ENCODE peak calls at places on chromosomes 7 and 10, in ten cellular contexts. O, V, A, N, S, C, Z, G, D and R are unnamed samples.

GRCh38 chr7:4939971-4940720 is 18.8 kb downstream of the MMD2 start:
- DNase-seq in V (no peak), N (no peak), S (no peak), C (no peak), D (no peak), O (no peak), A (peak), Z (no peak), G (no peak), R (no peak)

GRCh38 chr7:72437610-72438009 is 25.5 kb upstream of the CALN1 start:
- DNase-seq in O (no peak), G (no peak), D (no peak), A (no peak), C (no peak), S (no peak), N (no peak), Z (no peak), V (no peak), R (no peak)

GRCh38 chr7:134773164-134773563 is 6.3 kb upstream of the CALD1 start:
- DNase-seq in C (no peak), O (no peak), S (no peak), A (no peak), G (no peak), V (no peak), N (no peak), Z (no peak), D (no peak), R (no peak)

GRCh38 chr7:134527979-134528371 is 608 bp downstream of the AKR1B10 start:
- DNase-seq in D (no peak), N (peak), V (peak), C (peak), Z (no peak), O (no peak), G (no peak), S (no peak), A (no peak), R (peak)

GRCh38 chr10:78896169-78896931 is 172.4 kb upstream of the ZMIZ1 start:
- DNase-seq in O (no peak), A (no peak), V (no peak), S (peak), N (no peak), D (no peak), C (no peak), Z (peak), G (no peak), R (no peak)

GRCh38 chr10:4708123-4708759 is 117.8 kb upstream of the AKR1E2 start:
- DNase-seq in A (no peak), O (no peak), G (no peak), V (no peak), Z (no peak), D (no peak), S (no peak), N (no peak), C (no peak), R (no peak)

GRCh38 chr10:43946445-43946844 is 297.8 kb upstream of the ZNF32 start:
- DNase-seq in O (no peak), A (no peak), Z (peak), C (no peak), N (no peak), G (peak), V (no peak), D (no peak), S (peak), R (no peak)

GRCh38 chr7:39909526-39909925 is 40.5 kb upstream of the CDK13 start:
- DNase-seq in C (no peak), S (peak), N (no peak), O (no peak), G (no peak), Z (no peak), A (no peak), D (no peak), V (no peak), R (no peak)

GRCh38 chr7:138974675-138975237 is 6.4 kb downstream of the KIAA1549 start:
- DNase-seq in O (no peak), G (no peak), A (no peak), S (peak), V (no peak), Z (no peak), N (no peak), D (no peak), C (no peak), R (no peak)

GRCh38 chr7:144854839-144855424 is 19.1 kb upstream of the TPK1 start:
- DNase-seq in A (no peak), N (peak), D (no peak), Z (no peak), C (peak), G (no peak), O (no peak), S (no peak), V (peak), R (peak)
- TF ChIP-seq CTCF in A (no peak), N (peak), D (peak), Z (peak), C (peak), G (peak), O (peak), S (no peak), V (peak), R (peak)

GRCh38 chr7:37201876-37202198 is 246.8 kb downstream of the ELMO1 start:
- DNase-seq in C (no peak), A (no peak), D (no peak), S (no peak), G (no peak), O (no peak), Z (no peak), N (no peak), V (no peak), R (no peak)
- TF ChIP-seq CTCF in C (no peak), A (no peak), D (no peak), S (no peak), G (no peak), O (no peak), Z (no peak), N (no peak), V (no peak), R (no peak)

GRCh38 chr10:100755821-100756220 is 10.4 kb downstream of the PAX2 start:
- DNase-seq in O (no peak), Z (no peak), D (no peak), C (no peak), N (no peak), V (no peak), S (no peak), G (no peak), A (no peak), R (no peak)

GRCh38 chr10:100763043-100763747 is 17.8 kb downstream of the PAX2 start:
- DNase-seq in C (no peak), Z (no peak), S (no peak), V (no peak), G (no peak), D (no peak), N (no peak), O (no peak), A (no peak), R (no peak)

GRCh38 chr10:100761191-100761590 is 15.8 kb downstream of the PAX2 start:
- DNase-seq in A (no peak), S (no peak), Z (peak), V (no peak), D (no peak), C (no peak), N (no peak), G (no peak), O (no peak), R (no peak)

GRCh38 chr10:100760726-100761125 is 15.3 kb downstream of the PAX2 start:
- DNase-seq in A (no peak), V (no peak), Z (peak), D (no peak), G (no peak), S (no peak), O (no peak), N (no peak), C (no peak), R (no peak)

GRCh38 chr10:100759331-100759730 is 13.9 kb downstream of the PAX2 start:
- DNase-seq in V (no peak), Z (peak), G (no peak), D (no peak), A (no peak), O (no peak), S (no peak), N (no peak), C (no peak), R (no peak)
- TF ChIP-seq CTCF in V (no peak), Z (no peak), G (no peak), D (no peak), A (no peak), O (no peak), S (no peak), N (no peak), C (no peak), R (no peak)

DNA sequence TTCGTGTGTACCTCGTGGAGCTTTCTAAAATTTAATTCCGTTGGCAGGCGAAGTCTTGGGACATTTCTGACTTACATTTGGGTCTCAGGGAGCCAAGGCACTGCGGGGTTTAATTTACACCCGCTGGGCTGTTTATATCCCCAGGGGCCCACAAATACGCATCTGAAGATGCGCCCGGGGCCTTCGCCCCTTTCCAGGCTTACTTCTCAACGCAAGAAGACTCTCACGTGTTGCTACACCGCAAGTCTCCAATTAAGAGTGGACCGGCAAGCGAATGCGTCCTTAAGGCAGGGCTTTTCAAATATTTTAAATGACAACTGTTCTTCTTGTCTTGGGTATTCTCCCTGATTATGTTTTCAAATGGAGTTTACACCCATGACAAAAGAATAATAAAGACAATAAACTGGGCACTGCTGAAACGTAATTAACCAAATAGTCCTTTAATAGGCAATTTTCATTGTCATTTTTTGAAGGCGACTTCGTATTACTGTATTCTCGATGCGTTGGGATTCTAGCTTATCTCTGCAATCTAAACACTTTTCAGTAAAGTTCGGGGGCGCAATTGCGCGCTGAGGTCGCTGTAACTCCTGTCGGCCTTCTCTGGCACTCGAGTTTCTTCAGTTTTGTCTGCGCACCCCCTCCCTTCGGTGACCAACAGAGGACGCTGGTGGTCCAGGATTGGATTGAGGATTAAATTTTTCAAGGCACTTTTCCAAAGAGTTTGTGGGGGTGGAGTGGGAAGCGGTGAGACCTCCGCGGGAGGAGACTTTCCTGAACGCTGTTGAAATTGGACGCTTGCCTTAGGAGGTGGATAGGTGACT is 837 bp upstream of the IGFBP3 start:
- DNase-seq in N (peak), G (no peak), S (peak), A (no peak), D (no peak), Z (no peak), O (peak), V (peak), C (peak), R (peak)
- TF ChIP-seq CTCF in N (peak), G (peak), S (peak), A (peak), D (peak), Z (peak), O (peak), V (peak), C (peak), R (peak)

DNA sequence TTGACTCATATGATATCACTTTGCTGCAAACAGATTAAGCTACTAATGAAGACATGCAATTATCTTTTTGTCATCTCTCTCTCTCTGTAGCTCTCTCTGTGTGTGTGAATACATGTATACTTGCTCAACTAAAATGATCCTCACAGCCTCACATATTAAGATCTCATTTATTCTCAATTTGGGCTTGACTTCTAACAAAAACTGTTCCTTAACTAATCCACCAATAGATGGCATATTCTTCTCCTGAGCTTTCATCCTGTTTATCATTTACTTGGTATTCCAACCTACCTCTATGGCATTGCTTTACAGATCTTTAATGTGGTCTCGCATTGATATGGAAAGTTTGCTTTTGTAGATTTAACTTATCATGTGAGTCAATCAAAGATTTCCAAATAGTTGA is 540.4 kb downstream of the CNTNAP2 start:
- DNase-seq in V (no peak), A (no peak), Z (no peak), C (no peak), O (no peak), S (no peak), N (no peak), D (no peak), G (no peak), R (no peak)
- TF ChIP-seq CTCF in V (no peak), A (no peak), Z (no peak), C (no peak), O (no peak), S (no peak), N (no peak), D (no peak), G (no peak), R (no peak)

GRCh38 chr10:96719850-96720421 is 378 bp downstream of the PIK3AP1 start:
- DNase-seq in V (peak), A (peak), S (peak), Z (peak), D (peak), G (no peak), N (no peak), O (peak), C (no peak), R (no peak)
- TF ChIP-seq CTCF in V (peak), A (peak), S (no peak), Z (peak), D (peak), G (no peak), N (peak), O (peak), C (no peak), R (peak)

DNA sequence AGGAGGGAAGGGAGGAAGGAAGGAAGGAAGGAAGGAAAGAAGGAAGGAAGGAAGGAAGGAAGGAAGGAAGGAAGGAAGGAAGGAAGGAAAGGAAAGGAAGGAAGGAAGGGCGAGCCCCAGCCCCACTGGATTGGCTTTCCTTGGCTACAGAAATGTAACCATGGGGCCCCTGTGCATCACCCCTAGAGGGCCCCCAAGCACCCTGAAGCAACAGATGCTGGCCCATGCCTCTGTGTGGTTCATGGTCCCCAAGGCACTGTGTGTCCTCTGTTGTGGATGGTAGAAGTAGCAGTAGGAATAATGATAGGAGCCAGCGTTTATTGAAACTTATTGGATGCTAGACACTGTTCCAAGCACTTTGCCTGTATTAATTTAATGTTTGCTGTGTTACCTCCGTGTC is 116.6 kb upstream of the MACROH2A2 start:
- DNase-seq in Z (no peak), S (no peak), O (no peak), A (no peak), V (no peak), C (no peak), D (peak), N (no peak), G (no peak), R (no peak)
- TF ChIP-seq CTCF in Z (peak), S (no peak), O (no peak), A (no peak), V (peak), C (peak), D (peak), N (peak), G (no peak), R (peak)

GRCh38 chr7:85186083-85186520 is 754 bp downstream of the SEMA3D start:
- DNase-seq in D (no peak), C (peak), V (peak), G (no peak), O (no peak), N (peak), Z (peak), S (peak), A (peak), R (peak)

GRCh38 chr7:85185355-85186082 is 1.3 kb downstream of the SEMA3D start:
- DNase-seq in O (peak), V (peak), A (peak), N (peak), C (peak), S (peak), G (peak), D (peak), Z (peak), R (peak)

GRCh38 chr7:85186521-85187241 is at the start of gene SEMA3D:
- DNase-seq in S (peak), O (peak), C (peak), G (peak), Z (peak), A (peak), D (peak), N (peak), V (peak), R (peak)

GRCh38 chr7:85191383-85191782 is 4.5 kb upstream of the SEMA3D start:
- DNase-seq in Z (no peak), G (no peak), V (peak), D (no peak), S (no peak), O (no peak), N (no peak), C (peak), A (no peak), R (peak)
- TF ChIP-seq CTCF in Z (peak), G (peak), V (peak), D (no peak), S (no peak), O (peak), N (peak), C (peak), A (no peak), R (peak)

GRCh38 chr7:83475403-83475802 is 173.5 kb downstream of the SEMA3E start:
- DNase-seq in Z (no peak), C (no peak), V (no peak), S (no peak), G (no peak), D (no peak), O (no peak), A (no peak), N (no peak), R (no peak)
- TF ChIP-seq CTCF in Z (no peak), C (peak), V (no peak), S (no peak), G (no peak), D (no peak), O (no peak), A (no peak), N (peak), R (peak)

DNA sequence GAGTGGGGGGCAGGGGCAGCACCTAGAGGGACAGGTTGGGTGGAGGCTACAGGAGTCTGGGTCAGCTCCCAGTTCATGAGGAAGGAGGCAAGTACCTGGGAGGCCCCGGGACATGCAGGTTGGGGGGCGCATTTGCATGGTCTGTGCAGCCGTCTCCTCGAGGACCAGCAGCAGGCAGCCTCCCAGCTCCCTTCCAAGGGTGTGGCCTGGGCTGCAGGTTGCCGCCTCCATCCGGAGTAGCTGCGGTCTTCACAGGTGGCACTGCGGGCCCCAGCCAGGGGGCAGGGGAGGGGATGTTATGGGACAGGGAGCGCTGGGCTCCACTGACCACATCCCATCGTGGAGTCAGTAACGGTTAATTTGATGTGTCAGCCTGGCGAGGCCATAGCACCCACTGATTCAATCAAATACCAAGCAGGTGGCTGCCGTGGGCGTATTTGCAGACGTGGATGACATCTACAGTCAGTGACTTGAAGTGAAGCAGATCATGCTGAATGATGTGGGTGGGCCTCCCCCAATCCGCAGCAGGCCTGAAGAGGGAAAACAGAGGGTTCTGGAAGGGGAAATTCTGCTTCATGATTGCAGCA is 81.7 kb downstream of the PRKAG2 start:
- DNase-seq in G (no peak), C (no peak), D (peak), V (no peak), N (no peak), Z (peak), S (no peak), O (no peak), A (peak), R (no peak)
- TF ChIP-seq CTCF in G (no peak), C (no peak), D (no peak), V (no peak), N (no peak), Z (no peak), S (no peak), O (no peak), A (no peak), R (no peak)